ENCODE peak calls at places on chromosomes 4 and X, in six cellular contexts. V is RCC 7860, B is endothelial cell, T is cardiac fibroblast, P is AG20443, H is iris pigment epithelial cell. M is an unnamed sample.

GRCh38 chr4:88146891-88147290 is 11.5 kb downstream of the ABCG2 start:
- DNase-seq in V (no peak), T (no peak), H (no peak), P (no peak), B (no peak), M (no peak)

GRCh38 chrX:132957211-132958085 is 981 bp downstream of the HS6ST2 start:
- DNase-seq in P (peak), T (no peak), V (no peak), B (peak), H (no peak), M (no peak)

GRCh38 chr4:155906554-155907247 is 3.2 kb downstream of the TDO2 start:
- DNase-seq in P (peak), H (peak), V (peak), B (no peak), T (peak), M (no peak)

GRCh38 chrX:124488412-124489161 is 142.2 kb downstream of the SH2D1A start:
- DNase-seq in H (no peak), B (no peak), T (no peak), V (no peak), P (no peak), M (no peak)

GRCh38 chrX:114774691-114775090 is 190.8 kb downstream of the HTR2C start:
- DNase-seq in B (no peak), P (no peak), T (no peak), V (no peak), H (peak), M (no peak)

GRCh38 chr4:181498148-181498547 is 745.1 kb upstream of the TENM3 start:
- DNase-seq in V (no peak), B (no peak), H (no peak), T (no peak), P (no peak), M (no peak)

GRCh38 chr4:24799196-24799543 is 3.8 kb downstream of the SOD3 start:
- DNase-seq in T (no peak), V (no peak), H (no peak), P (no peak), B (no peak), M (no peak)

GRCh38 chrX:123358457-123358856 is 174.4 kb downstream of the GRIA3 start:
- DNase-seq in T (no peak), P (no peak), B (no peak), V (no peak), H (no peak), M (no peak)

GRCh38 chr4:177051473-177052060 is 258.1 kb upstream of the NEIL3 start:
- DNase-seq in T (peak), P (no peak), H (peak), V (peak), B (peak), M (no peak)

GRCh38 chr4:185576918-185577591 is 41.7 kb upstream of the PDLIM3 start:
- DNase-seq in V (no peak), T (no peak), P (no peak), H (no peak), B (no peak), M (no peak)

GRCh38 chr4:122785099-122785498 is 41.5 kb upstream of the FGF2 start:
- DNase-seq in T (no peak), H (no peak), V (no peak), B (no peak), P (no peak), M (no peak)

GRCh38 chrX:38293741-38294140 is 33.6 kb downstream of the RPGR start:
- DNase-seq in T (peak), B (no peak), P (no peak), H (no peak), V (no peak), M (no peak)

GRCh38 chr4:14167876-14168510 is 540.5 kb upstream of the BOD1L1 start:
- DNase-seq in H (peak), T (peak), B (no peak), P (no peak), V (no peak), M (no peak)

GRCh38 chrX:154051210-154051810 is 31.6 kb upstream of the IRAK1 start:
- DNase-seq in V (peak), B (peak), P (peak), H (peak), T (peak), M (peak)

GRCh38 chrX:24566233-24566632 is 80.9 kb downstream of the PCYT1B start:
- DNase-seq in B (no peak), T (no peak), H (no peak), V (no peak), P (no peak), M (no peak)

GRCh38 chrX:53474707-53475106 is 40.5 kb upstream of the HSD17B10 start:
- DNase-seq in V (no peak), T (no peak), B (no peak), H (no peak), P (no peak), M (no peak)

GRCh38 chr4:78409612-78410202 is 141.9 kb upstream of the ANXA3 start:
- DNase-seq in V (no peak), T (no peak), H (no peak), B (no peak), P (no peak), M (no peak)

GRCh38 chr4:101229116-101229515 is 118.2 kb downstream of the PPP3CA start:
- DNase-seq in V (peak), H (peak), B (no peak), P (peak), T (peak), M (no peak)

GRCh38 chr4:47577779-47578553 is 92.9 kb downstream of the ATP10D start:
- DNase-seq in T (peak), H (peak), V (no peak), P (peak), B (no peak), M (no peak)

GRCh38 chr4:142777045-142777743 is 68.9 kb downstream of the INPP4B start:
- DNase-seq in V (no peak), B (no peak), P (no peak), T (no peak), H (no peak), M (no peak)

GRCh38 chrX:27276751-27277150 is 186.4 kb downstream of the PPP4R3C start:
- DNase-seq in H (no peak), P (no peak), V (no peak), B (no peak), T (no peak), M (no peak)

GRCh38 chr4:103204114-103204513 is 6.0 kb upstream of the CENPE start:
- DNase-seq in V (no peak), B (no peak), T (peak), H (no peak), P (peak), M (no peak)

GRCh38 chrX:11113731-11114130 is 2.6 kb downstream of the HCCS start:
- DNase-seq in B (no peak), P (no peak), V (no peak), H (peak), T (no peak), M (no peak)

GRCh38 chrX:36198575-36198974 is 279.0 kb downstream of the CFAP47 start:
- DNase-seq in V (no peak), P (no peak), H (no peak), T (no peak), B (no peak), M (no peak)

GRCh38 chr4:26020896-26021295 is 106.9 kb downstream of the SMIM20 start:
- DNase-seq in H (peak), V (no peak), T (peak), B (no peak), P (peak), M (no peak)

GRCh38 chr4:55609393-55609821 is 17.4 kb upstream of the PDCL2 start:
- DNase-seq in P (peak), T (peak), V (no peak), B (no peak), H (peak), M (no peak)

GRCh38 chr4:1410491-1411325 is 4.5 kb upstream of the NKX1-1 start:
- DNase-seq in H (peak), P (peak), B (peak), V (no peak), T (peak), M (no peak)

GRCh38 chr4:156182269-156182668 is 228.6 kb upstream of the CTSO start:
- DNase-seq in B (no peak), T (no peak), V (no peak), P (no peak), H (no peak), M (no peak)

GRCh38 chr4:154807042-154807630 is 26.1 kb downstream of the RBM46 start:
- DNase-seq in H (peak), P (no peak), B (no peak), T (peak), V (peak), M (no peak)

GRCh38 chr4:137274404-137274803 is 257.9 kb downstream of the PCDH18 start:
- DNase-seq in P (no peak), T (peak), B (no peak), H (peak), V (no peak), M (no peak)

GRCh38 chr4:19711871-19712270 is 539.8 kb upstream of the SLIT2 start:
- DNase-seq in B (no peak), T (peak), P (peak), V (no peak), H (peak), M (no peak)

GRCh38 chrX:116240446-116240845 is 69.9 kb downstream of the AGTR2 start:
- DNase-seq in B (no peak), H (peak), V (no peak), P (no peak), T (peak), M (no peak)

M was measured in T-helper 22 cell.